ENCODE peak calls at places on chromosomes 11 and 22, in ten cellular contexts. R is left colon; A is EL; P is KBM-7; N is fibroblast of pulmonary artery; E is activated CD4-positive, alpha-beta T cell treated with anti-CD3 and anti-CD28 coated beads, Interleukin-2, amount 50 U/mL, for 1 hour; B is activated CD8-positive, alpha-beta memory T cell treated with anti-CD3 and anti-CD28 coated beads for 1 hour; I is neuronal stem cell; O is SIG-M5; Q is islet precursor cell. D is an unnamed sample.

GRCh38 chr11:3642071-3642951 is 519 bp upstream of the ART5 start:
- DNase-seq in R (peak), N (peak), P (peak), Q (peak), A (peak), E (peak), B (peak), O (no peak), I (peak), D (peak)

GRCh38 chr22:20234760-20235452 is 33.2 kb downstream of the RTN4R start:
- DNase-seq in N (no peak), B (no peak), E (no peak), I (no peak), R (no peak), A (no peak), O (no peak), Q (no peak), P (no peak), D (no peak)

GRCh38 chr11:73121692-73122091 is 20.4 kb downstream of the FCHSD2 start:
- DNase-seq in O (no peak), N (no peak), P (no peak), R (no peak), E (no peak), B (no peak), I (no peak), A (no peak), Q (no peak), D (no peak)

GRCh38 chr11:127003260-127003981 is 2.9 kb upstream of the KIRREL3 start:
- DNase-seq in B (no peak), I (peak), E (no peak), A (peak), N (peak), Q (peak), P (peak), R (no peak), O (no peak), D (peak)

GRCh38 chr11:36258730-36259360 is 30.4 kb downstream of the COMMD9 start:
- DNase-seq in Q (peak), N (peak), O (no peak), E (peak), R (peak), I (peak), B (no peak), A (peak), P (peak), D (peak)

GRCh38 chr22:17580461-17581031 is 17.2 kb downstream of the SLC25A18 start:
- DNase-seq in N (no peak), Q (peak), E (no peak), A (no peak), R (no peak), O (no peak), B (no peak), I (no peak), P (no peak), D (no peak)

GRCh38 chr22:46281866-46282678 is 14.3 kb downstream of the TTC38 start:
- DNase-seq in R (no peak), A (no peak), B (no peak), N (no peak), Q (no peak), E (no peak), P (no peak), O (no peak), I (no peak), D (no peak)

GRCh38 chr11:47495856-47496217 is 46.9 kb upstream of the RAPSN start:
- DNase-seq in B (no peak), E (no peak), I (no peak), N (no peak), R (no peak), O (no peak), A (no peak), P (no peak), Q (no peak), D (no peak)

GRCh38 chr11:64568584-64569140 is 22.4 kb upstream of the SLC22A12 start:
- DNase-seq in A (no peak), N (no peak), I (no peak), E (no peak), Q (peak), P (no peak), B (no peak), R (peak), O (no peak), D (no peak)

GRCh38 chr11:8366316-8366715 is 102.6 kb upstream of the LMO1 start:
- DNase-seq in P (no peak), N (no peak), B (no peak), A (no peak), E (no peak), O (no peak), R (no peak), Q (no peak), I (no peak), D (no peak)

GRCh38 chr11:46485852-46486443 is 94.4 kb upstream of the CHRM4 start:
- DNase-seq in Q (no peak), I (no peak), O (no peak), A (no peak), N (no peak), R (no peak), B (no peak), P (no peak), E (no peak), D (no peak)

GRCh38 chr11:65310756-65311155 is 3.9 kb upstream of the CDC42EP2 start:
- DNase-seq in N (no peak), P (no peak), I (peak), O (no peak), B (no peak), A (peak), E (no peak), R (no peak), Q (no peak), D (peak)

GRCh38 chr11:28464252-28464867 is 356.2 kb downstream of the METTL15 start:
- DNase-seq in R (no peak), I (no peak), N (peak), A (peak), E (no peak), O (peak), Q (no peak), B (no peak), P (no peak), D (peak)

GRCh38 chr22:10778296-10778814 is 4749.6 kb upstream of the OR11H1 start:
- DNase-seq in O (no peak), A (no peak), N (no peak), R (no peak), I (no peak), B (no peak), E (no peak), Q (no peak), P (no peak), D (no peak)

GRCh38 chr11:1088927-1089737 is 14.5 kb downstream of the MUC2 start:
- DNase-seq in I (no peak), P (no peak), A (no peak), E (no peak), N (no peak), Q (no peak), R (no peak), O (no peak), B (no peak), D (no peak)

GRCh38 chr11:18365736-18366135 is 28.6 kb upstream of the LDHA start:
- DNase-seq in A (no peak), N (peak), B (no peak), R (no peak), O (no peak), I (no peak), P (no peak), E (no peak), Q (no peak), D (no peak)

GRCh38 chr11:46431211-46431610 is 39.6 kb upstream of the CHRM4 start:
- DNase-seq in P (no peak), B (no peak), E (no peak), R (no peak), I (no peak), O (no peak), Q (no peak), A (no peak), N (no peak), D (no peak)

GRCh38 chr11:20770421-20770935 is 101.1 kb downstream of the NELL1 start:
- DNase-seq in I (no peak), Q (no peak), N (no peak), E (no peak), B (no peak), R (no peak), O (no peak), A (no peak), P (no peak), D (no peak)

GRCh38 chr11:76838422-76839068 is 22.2 kb upstream of the ACER3 start:
- DNase-seq in P (no peak), A (peak), Q (peak), R (no peak), B (no peak), N (peak), E (no peak), O (no peak), I (peak), D (no peak)

GRCh38 chr11:9313648-9314290 is 624 bp downstream of the TMEM41B start:
- DNase-seq in R (no peak), I (no peak), N (peak), P (no peak), B (no peak), A (peak), O (no peak), E (no peak), Q (no peak), D (peak)

GRCh38 chr11:130551388-130551787 is 102.9 kb downstream of the ADAMTS15 start:
- DNase-seq in R (no peak), Q (no peak), O (no peak), I (no peak), N (no peak), P (no peak), B (no peak), A (no peak), E (no peak), D (peak)

GRCh38 chr22:23520875-23521441 is 59.1 kb downstream of the IGLL1 start:
- DNase-seq in Q (no peak), B (no peak), P (peak), O (no peak), I (peak), R (no peak), N (peak), E (no peak), A (no peak), D (peak)

GRCh38 chr22:19636696-19637355 is 77.5 kb upstream of the SEPTIN5 start:
- DNase-seq in B (no peak), P (no peak), A (no peak), Q (peak), I (no peak), O (no peak), N (no peak), E (no peak), R (no peak), D (no peak)

GRCh38 chr11:1276061-1276790 is 33.2 kb downstream of the TOLLIP start:
- DNase-seq in I (no peak), A (no peak), Q (no peak), R (no peak), N (no peak), B (no peak), P (no peak), O (no peak), E (no peak), D (no peak)

GRCh38 chr11:94521684-94522083 is 9.4 kb downstream of the C11orf97 start:
- DNase-seq in R (no peak), B (no peak), Q (peak), P (peak), I (no peak), A (no peak), E (no peak), O (no peak), N (peak), D (no peak)

GRCh38 chr11:113673566-113674396 is 32.3 kb downstream of the TMPRSS5 start:
- DNase-seq in N (no peak), I (no peak), O (no peak), Q (peak), E (no peak), B (no peak), R (no peak), A (peak), P (no peak), D (peak)

GRCh38 chr11:85886089-85887056 is 31.2 kb downstream of the CCDC83 start:
- DNase-seq in P (no peak), N (peak), I (no peak), A (peak), B (no peak), O (no peak), E (no peak), Q (peak), R (no peak), D (peak)

GRCh38 chr11:121134758-121135312 is 33.8 kb downstream of the TECTA start:
- DNase-seq in P (no peak), I (no peak), N (no peak), B (no peak), R (no peak), A (no peak), O (no peak), Q (no peak), E (no peak), D (no peak)

D was measured in IMR-90.